ENCODE peak calls at places on chromosomes 13 and 19, in ten cellular contexts. M is spleen; N is bronchial epithelial cell; W is epithelial cell of esophagus; A is tibial artery; H is CD8-positive, alpha-beta T cell; D is HFFc6; C is HL-60; G is astrocyte of the spinal cord; T is fibroblast of pulmonary artery. Z is an unnamed sample.

GRCh38 chr13:33345842-33346241 is 60.3 kb upstream of the STARD13 start:
- DNase-seq in M (no peak), N (no peak), W (no peak), A (no peak), H (no peak), D (no peak), C (no peak), G (no peak), T (no peak), Z (no peak)

GRCh38 chr13:93775507-93776108 is 549.0 kb downstream of the GPC6 start:
- DNase-seq in M (no peak), N (peak; percentile 9), W (peak; percentile 32), A (no peak), H (no peak), D (peak; percentile 75), C (no peak), G (peak; percentile 78), T (peak; percentile 67), Z (peak; percentile 32)

GRCh38 chr19:10593820-10594637 is 6.9 kb upstream of the AP1M2 start:
- DNase-seq in M (peak; percentile 84), N (no peak), W (no peak), A (peak; percentile 38), H (no peak), D (peak; percentile 16), C (no peak), G (no peak), T (no peak), Z (no peak)

GRCh38 chr19:17234911-17235617 is 9.0 kb downstream of the OCEL1 start:
- DNase-seq in M (peak; percentile 88), N (peak; percentile 44), W (peak; percentile 69), A (no peak), H (no peak), D (no peak), C (no peak), G (no peak), T (peak; percentile 45), Z (no peak)

GRCh38 chr19:2309734-2310362 is 1.9 kb upstream of the LINGO3 start:
- DNase-seq in M (no peak), N (no peak), W (no peak), A (no peak), H (no peak), D (peak; percentile 54), C (no peak), G (peak; percentile 45), T (peak; percentile 20), Z (no peak)

GRCh38 chr19:4337906-4338440 is 654 bp downstream of the STAP2 start:
- DNase-seq in M (no peak), N (no peak), W (peak; percentile 21), A (no peak), H (no peak), D (no peak), C (no peak), G (peak; percentile 24), T (peak; percentile 54), Z (no peak)

GRCh38 chr19:48102870-48103751 is 7.5 kb downstream of the PLA2G4C start:
- DNase-seq in M (no peak), N (peak; percentile 54), W (peak; percentile 74), A (no peak), H (no peak), D (peak; percentile 56), C (peak; percentile 30), G (peak; percentile 34), T (peak; percentile 68), Z (no peak)

GRCh38 chr13:113184568-113185440 is 23.7 kb downstream of the PCID2 start:
- DNase-seq in M (no peak), N (no peak), W (no peak), A (no peak), H (no peak), D (no peak), C (no peak), G (no peak), T (no peak), Z (no peak)

GRCh38 chr19:15292847-15293582 is 39.3 kb downstream of the BRD4 start:
- DNase-seq in M (peak; percentile 39), N (no peak), W (no peak), A (no peak), H (no peak), D (no peak), C (no peak), G (no peak), T (peak; percentile 42), Z (no peak)

GRCh38 chr13:107091386-107091785 is 523.4 kb upstream of the ARGLU1 start:
- DNase-seq in M (no peak), N (no peak), W (no peak), A (no peak), H (no peak), D (no peak), C (no peak), G (no peak), T (no peak), Z (no peak)

GRCh38 chr13:45167611-45168554 is 33.0 kb downstream of the KCTD4 start:
- DNase-seq in M (no peak), N (peak; percentile 99), W (peak; percentile 99), A (no peak), H (no peak), D (no peak), C (no peak), G (no peak), T (peak; percentile 13), Z (no peak)

GRCh38 chr13:45156565-45157361 is 36.5 kb downstream of the GTF2F2 start:
- DNase-seq in M (no peak), N (no peak), W (no peak), A (no peak), H (no peak), D (no peak), C (no peak), G (no peak), T (no peak), Z (no peak)

GRCh38 chr13:45162821-45163220 is 38.0 kb downstream of the KCTD4 start:
- DNase-seq in M (no peak), N (peak; percentile 95), W (peak; percentile 88), A (no peak), H (no peak), D (peak; percentile 87), C (no peak), G (peak; percentile 93), T (peak; percentile 92), Z (peak; percentile 74)

GRCh38 chr13:45166858-45167257 is 34.0 kb downstream of the KCTD4 start:
- DNase-seq in M (no peak), N (no peak), W (no peak), A (no peak), H (no peak), D (no peak), C (no peak), G (no peak), T (no peak), Z (no peak)

GRCh38 chr13:45162194-45162593 is 38.7 kb downstream of the KCTD4 start:
- DNase-seq in M (no peak), N (peak; percentile 14), W (peak; percentile 31), A (no peak), H (no peak), D (peak; percentile 11), C (no peak), G (peak; percentile 44), T (peak; percentile 53), Z (no peak)
- TF ChIP-seq CTCF in M (no peak), N (no peak), W (no peak), A (no peak), H (no peak), D (no peak), C (no peak), G (no peak), T (no peak), Z (no peak)

DNA sequence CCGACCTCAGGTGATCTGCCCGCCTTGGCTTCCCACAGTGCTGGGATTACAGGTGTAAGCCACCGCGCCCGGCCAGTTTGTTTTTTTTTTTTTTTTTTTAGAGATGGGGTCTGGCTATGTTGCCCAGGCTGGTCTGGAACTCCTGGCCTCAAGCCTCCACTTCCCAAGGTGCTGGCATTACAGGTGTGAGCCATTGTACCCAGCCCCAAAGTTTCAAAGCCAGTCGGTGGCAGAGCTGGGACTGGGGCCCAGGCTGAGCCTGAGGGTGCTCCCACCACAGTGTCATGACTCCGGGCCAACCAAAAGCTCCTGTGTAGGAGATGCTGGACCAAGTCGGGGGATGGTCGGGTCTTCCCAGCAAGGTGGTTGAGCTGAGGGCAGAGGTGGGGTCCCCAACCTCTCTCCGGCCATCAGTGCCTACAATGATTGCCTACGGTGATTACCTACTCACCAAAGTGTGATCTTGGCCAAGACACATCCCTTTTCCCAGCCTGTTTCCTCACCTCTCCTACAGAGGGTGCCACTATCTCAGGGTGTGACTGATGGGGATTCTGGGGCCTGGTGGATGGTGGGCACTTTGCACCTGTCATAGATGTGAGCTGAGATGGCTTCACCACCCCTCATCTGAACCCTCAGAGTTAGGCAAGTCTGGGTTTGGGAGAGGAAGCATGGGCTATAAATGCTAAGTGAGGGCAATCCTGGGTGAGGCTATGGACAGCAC is 5.9 kb upstream of the SAMD1 start:
- DNase-seq in M (no peak), N (no peak), W (no peak), A (no peak), H (no peak), D (no peak), C (no peak), G (no peak), T (no peak), Z (no peak)
- TF ChIP-seq CTCF in M (no peak), N (no peak), W (peak; percentile 10), A (no peak), H (no peak), D (no peak), C (no peak), G (peak; percentile 19), T (peak; percentile 8), Z (no peak)

DNA sequence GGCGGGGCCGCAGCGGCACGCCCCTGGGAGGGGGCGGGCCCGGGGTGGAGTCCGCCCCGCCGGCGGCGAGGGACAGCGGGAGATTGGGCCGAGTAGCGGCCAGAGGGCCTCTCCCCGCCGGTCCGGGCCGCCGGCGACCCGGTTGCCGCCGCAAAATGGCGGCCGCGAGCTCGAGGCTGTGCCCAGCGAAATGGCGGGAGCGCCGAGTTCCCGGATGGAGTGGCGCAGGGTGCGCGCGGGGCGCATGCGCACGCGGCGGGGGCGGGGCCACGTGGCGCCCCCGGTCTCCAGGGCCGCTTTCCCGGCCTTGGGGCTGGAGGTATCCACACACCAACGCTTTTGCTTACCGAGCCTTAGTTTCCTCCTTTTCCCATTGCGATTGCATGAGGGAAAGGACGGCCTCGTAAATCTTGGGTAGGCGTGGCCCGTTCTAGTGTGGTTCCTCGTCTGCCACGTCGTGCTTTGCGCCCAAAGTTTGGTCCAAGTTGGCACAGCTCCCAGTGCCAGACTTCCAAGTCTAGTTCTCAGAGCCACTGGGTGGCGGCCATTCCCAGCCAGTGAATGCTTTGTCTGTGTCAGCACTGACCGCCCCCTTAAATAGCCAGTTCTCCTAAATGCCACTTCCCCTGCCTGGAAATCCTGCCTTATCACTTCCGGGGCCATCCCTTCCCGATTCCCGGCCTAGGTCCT is 491 bp downstream of the CIRBP start:
- DNase-seq in M (peak; percentile 95), N (peak; percentile 62), W (peak; percentile 75), A (peak; percentile 86), H (peak; percentile 77), D (peak; percentile 90), C (no peak), G (peak; percentile 87), T (peak; percentile 91), Z (no peak)
- TF ChIP-seq CTCF in M (no peak), N (no peak), W (peak; percentile 14), A (no peak), H (no peak), D (peak; percentile 18), C (no peak), G (peak; percentile 11), T (peak; percentile 5), Z (no peak)

DNA sequence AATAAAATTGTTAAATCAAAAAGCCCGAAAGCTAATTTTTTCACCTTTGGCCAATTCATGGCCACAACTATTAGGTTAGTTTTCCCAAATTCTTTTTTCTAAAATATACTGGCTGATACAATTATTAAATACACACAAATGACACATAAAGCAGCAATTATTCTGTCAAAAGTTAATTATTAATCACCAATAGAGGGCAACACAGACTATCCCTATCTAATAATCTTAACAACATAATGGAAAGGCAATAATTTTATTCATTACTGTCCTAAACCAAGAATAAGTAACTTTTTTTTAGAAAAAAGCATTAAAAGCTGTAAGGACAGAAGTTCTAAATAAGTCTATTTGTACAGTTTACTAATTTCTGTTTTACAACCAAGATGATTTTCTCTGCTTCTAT is 51.7 kb downstream of the KATNAL1 start:
- DNase-seq in M (no peak), N (peak; percentile 13), W (no peak), A (no peak), H (no peak), D (no peak), C (no peak), G (no peak), T (peak; percentile 15), Z (no peak)
- TF ChIP-seq CTCF in M (no peak), N (peak; percentile 12), W (no peak), A (no peak), H (no peak), D (peak; percentile 60), C (no peak), G (no peak), T (no peak), Z (no peak)